ENCODE peak calls at places on chromosome 2, in four cellular contexts. J is activated CD8-positive, alpha-beta T cell treated with anti-CD3 and anti-CD28 coated beads for 36 hours; K is H4; D is WTC11. T is an unnamed sample.

GRCh38 chr2:170361359-170361936 is 183.5 kb downstream of the MYO3B start:
- DNase-seq in J (peak; percentile 77), K (peak; percentile 65), D (peak; percentile 66), T (peak; percentile 69)

GRCh38 chr2:65850695-65851094 is 418.3 kb upstream of the SPRED2 start:
- DNase-seq in J (no peak), K (no peak), D (no peak), T (no peak)

GRCh38 chr2:181619511-181619910 is 37.4 kb downstream of the CERKL start:
- DNase-seq in J (no peak), K (no peak), D (no peak), T (no peak)

GRCh38 chr2:71452565-71452964 is 796 bp upstream of the DYSF start:
- DNase-seq in J (peak; percentile 72), K (peak; percentile 31), D (peak; percentile 59), T (no peak)

GRCh38 chr2:43154685-43155084 is 71.7 kb downstream of the ZFP36L2 start:
- DNase-seq in J (no peak), K (no peak), D (no peak), T (no peak)

GRCh38 chr2:122236152-122236892 is 480.9 kb downstream of the TSN start:
- DNase-seq in J (no peak), K (peak; percentile 81), D (no peak), T (peak; percentile 17)

GRCh38 chr2:25383806-25384205 is 42.1 kb upstream of the DNMT3A start:
- DNase-seq in J (no peak), K (no peak), D (no peak), T (no peak)

GRCh38 chr2:119243621-119244020 is 20.0 kb downstream of the STEAP3 start:
- DNase-seq in J (no peak), K (no peak), D (no peak), T (no peak)

GRCh38 chr2:201235865-201236811 is 24.2 kb upstream of the CASP8 start:
- DNase-seq in J (peak; percentile 64), K (peak; percentile 53), D (peak; percentile 39), T (peak; percentile 56)

GRCh38 chr2:228681426-228681825 is 499.9 kb upstream of the SPHKAP start:
- DNase-seq in J (no peak), K (peak; percentile 60), D (no peak), T (no peak)

GRCh38 chr2:173537694-173538093 is 183.0 kb downstream of the CDCA7 start:
- DNase-seq in J (no peak), K (no peak), D (no peak), T (no peak)

GRCh38 chr2:209614630-209615369 is 156.8 kb upstream of the UNC80 start:
- DNase-seq in J (no peak), K (no peak), D (peak; percentile 31), T (no peak)

GRCh38 chr2:189651284-189651683 is 10.0 kb upstream of the ASNSD1 start:
- DNase-seq in J (no peak), K (no peak), D (no peak), T (no peak)

GRCh38 chr2:25274868-25275574 is 66.7 kb downstream of the DNMT3A start:
- DNase-seq in J (peak; percentile 82), K (no peak), D (no peak), T (no peak)

GRCh38 chr2:39725401-39725800 is 53.7 kb downstream of the THUMPD2 start:
- DNase-seq in J (no peak), K (no peak), D (no peak), T (no peak)

GRCh38 chr2:37829202-37829601 is 95.9 kb upstream of the RMDN2 start:
- DNase-seq in J (no peak), K (peak; percentile 20), D (no peak), T (no peak)

GRCh38 chr2:152437276-152437879 is 102.4 kb downstream of the FMNL2 start:
- DNase-seq in J (no peak), K (no peak), D (no peak), T (no peak)

GRCh38 chr2:85063981-85064599 is 69.1 kb upstream of the TCF7L1 start:
- DNase-seq in J (no peak), K (no peak), D (no peak), T (no peak)

GRCh38 chr2:120735750-120736170 is at the start of gene GLI2:
- DNase-seq in J (peak; percentile 54), K (peak; percentile 76), D (peak; percentile 87), T (peak; percentile 61)

GRCh38 chr2:26838121-26838906 is 9.6 kb upstream of the DPYSL5 start:
- DNase-seq in J (no peak), K (no peak), D (no peak), T (no peak)

GRCh38 chr2:62459106-62459505 is 46.9 kb downstream of the TMEM17 start:
- DNase-seq in J (no peak), K (no peak), D (no peak), T (no peak)

GRCh38 chr2:238916875-238917590 is 69.1 kb downstream of the TWIST2 start:
- DNase-seq in J (no peak), K (no peak), D (no peak), T (no peak)

GRCh38 chr2:85743304-85743978 is 10.3 kb upstream of the ATOH8 start:
- DNase-seq in J (peak; percentile 11), K (peak; percentile 48), D (no peak), T (no peak)

GRCh38 chr2:145484443-145485086 is 964.6 kb upstream of the ZEB2 start:
- DNase-seq in J (peak; percentile 3), K (peak; percentile 41), D (no peak), T (no peak)

GRCh38 chr2:128362889-128363228 is 44.2 kb upstream of the HS6ST1 start:
- DNase-seq in J (no peak), K (peak; percentile 56), D (peak; percentile 84), T (no peak)

GRCh38 chr2:101368371-101368770 is 18.9 kb downstream of the CREG2 start:
- DNase-seq in J (no peak), K (no peak), D (no peak), T (no peak)

GRCh38 chr2:233093721-233094120 is 33.6 kb downstream of the INPP5D start:
- DNase-seq in J (no peak), K (no peak), D (no peak), T (no peak)

GRCh38 chr2:60520477-60520876 is 33.0 kb downstream of the BCL11A start:
- DNase-seq in J (no peak), K (no peak), D (no peak), T (no peak)

GRCh38 chr2:47313728-47314127 is 89.2 kb upstream of the MSH2 start:
- DNase-seq in J (no peak), K (no peak), D (peak; percentile 18), T (no peak)

GRCh38 chr2:211766689-211767088 is 771.9 kb downstream of the ERBB4 start:
- DNase-seq in J (no peak), K (no peak), D (peak; percentile 36), T (no peak)

GRCh38 chr2:20371656-20372055 is 21.0 kb upstream of the PUM2 start:
- DNase-seq in J (no peak), K (no peak), D (no peak), T (no peak)

GRCh38 chr2:84849271-84849952 is 31.5 kb downstream of the TRABD2A start:
- DNase-seq in J (peak; percentile 76), K (peak; percentile 84), D (no peak), T (no peak)

GRCh38 chr2:189049709-189050108 is 75.5 kb downstream of the COL3A1 start:
- DNase-seq in J (no peak), K (no peak), D (no peak), T (no peak)

GRCh38 chr2:74532222-74532621 is 2.5 kb downstream of the HTRA2 start:
- DNase-seq in J (no peak), K (peak; percentile 30), D (no peak), T (no peak)

GRCh38 chr2:9299444-9300100 is 93.0 kb downstream of the ASAP2 start:
- DNase-seq in J (no peak), K (no peak), D (no peak), T (no peak)

GRCh38 chr2:27212626-27213471 is 781 bp upstream of the SLC5A6 start:
- DNase-seq in J (peak; percentile 66), K (no peak), D (no peak), T (no peak)